ENCODE peak calls at places on chromosomes 1 and 21, in six cellular contexts. R is uterus, K is foreskin fibroblast, F is stomach, H is epithelial cell of esophagus, T is endodermal cell. A is an unnamed sample.

GRCh38 chr1:198778049-198778448 is 139.2 kb downstream of the PTPRC start:
- DNase-seq in R (no peak), F (no peak), K (peak), H (no peak), T (peak), A (no peak)

GRCh38 chr1:167016090-167016750 is 27.1 kb downstream of the MAEL start:
- DNase-seq in T (no peak), H (no peak), R (no peak), F (no peak), K (no peak), A (no peak)

GRCh38 chr1:86499987-86500593 is 31.4 kb downstream of the CLCA1 start:
- DNase-seq in H (no peak), T (no peak), K (no peak), R (no peak), F (no peak), A (no peak)

GRCh38 chr1:99850458-99850974 is 355 bp downstream of the AGL start:
- DNase-seq in F (no peak), R (no peak), T (no peak), K (peak), H (no peak), A (no peak)

GRCh38 chr1:162285149-162285561 is 91.5 kb downstream of the SPATA46 start:
- DNase-seq in T (no peak), F (peak), H (peak), K (peak), R (no peak), A (no peak)

GRCh38 chr1:213564215-213564659 is 423.5 kb upstream of the PROX1 start:
- DNase-seq in T (peak), R (no peak), F (no peak), K (no peak), H (peak), A (no peak)

GRCh38 chr1:9312183-9312582 is 19.5 kb downstream of the SPSB1 start:
- DNase-seq in K (no peak), T (no peak), R (no peak), H (no peak), F (no peak), A (no peak)

GRCh38 chr1:145846191-145846590 is 761 bp downstream of the NUDT17 start:
- DNase-seq in T (peak), K (peak), F (no peak), H (peak), R (no peak), A (no peak)

GRCh38 chr1:35497571-35497970 is 59.6 kb downstream of the KIAA0319L start:
- DNase-seq in K (no peak), F (no peak), H (no peak), T (no peak), R (no peak), A (no peak)

GRCh38 chr21:45176141-45176540 is 101.8 kb downstream of the ADARB1 start:
- DNase-seq in H (no peak), R (no peak), T (no peak), F (no peak), K (no peak), A (no peak)

GRCh38 chr1:202221911-202222909 is 28.6 kb downstream of the LGR6 start:
- DNase-seq in H (peak), K (no peak), F (no peak), T (no peak), R (no peak), A (no peak)

GRCh38 chr1:20698195-20698910 is 19.5 kb downstream of the KIF17 start:
- DNase-seq in F (no peak), H (peak), T (no peak), R (no peak), K (peak), A (no peak)

GRCh38 chr1:5297199-5297877 is 642.9 kb downstream of the AJAP1 start:
- DNase-seq in R (no peak), H (no peak), K (no peak), F (no peak), T (no peak), A (no peak)

GRCh38 chr1:207103892-207104373 is at the start of gene C4BPA:
- DNase-seq in R (no peak), F (no peak), K (no peak), H (peak), T (no peak), A (no peak)

GRCh38 chr1:1748686-1749321 is 24.6 kb upstream of the CDK11A start:
- DNase-seq in R (no peak), H (no peak), T (peak), K (peak), F (no peak), A (no peak)

GRCh38 chr1:8324176-8324810 is 6.4 kb downstream of the SLC45A1 start:
- DNase-seq in F (no peak), K (no peak), H (no peak), R (no peak), T (no peak), A (no peak)

GRCh38 chr1:240306673-240307072 is 215.0 kb downstream of the FMN2 start:
- DNase-seq in K (peak), R (no peak), T (no peak), H (no peak), F (no peak), A (no peak)

GRCh38 chr1:229368347-229368746 is 25.5 kb upstream of the CCSAP start:
- DNase-seq in K (no peak), F (no peak), R (no peak), H (no peak), T (no peak), A (no peak)

GRCh38 chr1:51675177-51675780 is 58.4 kb downstream of the OSBPL9 start:
- DNase-seq in R (no peak), T (no peak), K (peak), H (peak), F (no peak), A (no peak)

GRCh38 chr1:35544976-35545375 is 12.2 kb downstream of the KIAA0319L start:
- DNase-seq in F (no peak), T (peak), H (peak), K (peak), R (no peak), A (peak)

GRCh38 chr1:12556368-12556930 is 61.6 kb downstream of the DHRS3 start:
- DNase-seq in T (peak), F (no peak), K (peak), H (no peak), R (peak), A (peak)

GRCh38 chr1:75615664-75616435 is 4.9 kb upstream of the SLC44A5 start:
- DNase-seq in R (no peak), H (peak), F (peak), K (peak), T (peak), A (no peak)

GRCh38 chr1:1873186-1873585 is 17.7 kb downstream of the GNB1 start:
- DNase-seq in F (peak), H (no peak), R (no peak), K (no peak), T (no peak), A (no peak)

GRCh38 chr21:46226146-46226545 is 2.4 kb downstream of the LSS start:
- DNase-seq in R (no peak), K (peak), T (peak), F (no peak), H (no peak), A (peak)
- H3K4me3 ChIP-seq in R (no peak), K (peak), T (peak), F (no peak), H (peak), A (peak)

GRCh38 chr1:156281281-156282142 is 1.1 kb downstream of the SMG5 start:
- DNase-seq in F (no peak), T (no peak), K (peak), R (no peak), H (peak), A (no peak)
- TF ChIP-seq CTCF in F (no peak), T (no peak), K (no peak), R (no peak), H (no peak), A (peak)

DNA sequence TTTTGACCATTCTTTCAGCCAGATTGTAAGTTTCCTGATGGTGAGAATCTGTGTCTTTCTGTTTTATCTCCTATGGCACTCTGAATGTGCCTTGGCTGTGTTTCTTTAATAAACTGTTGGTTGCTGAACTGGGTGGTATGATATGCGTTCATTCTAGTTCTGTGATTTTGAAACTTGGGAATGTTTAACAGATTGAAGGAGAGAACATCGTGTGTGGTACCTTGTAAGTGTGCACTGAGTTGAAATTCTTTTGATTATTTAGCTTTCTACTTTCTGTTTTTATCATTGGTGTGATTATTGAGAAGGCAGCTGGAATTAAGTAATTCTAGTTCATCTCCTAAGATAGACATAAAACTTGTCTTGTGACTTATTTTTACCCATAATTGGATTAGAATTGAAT is 4.6 kb downstream of the BACH1 start:
- DNase-seq in R (no peak), H (no peak), T (no peak), F (no peak), K (no peak), A (no peak)
- H3K4me3 ChIP-seq in R (no peak), H (no peak), T (no peak), F (no peak), K (no peak), A (no peak)

GRCh38 chr1:33005812-33006465 is 30.7 kb downstream of the AK2 start:
- DNase-seq in K (peak), R (no peak), F (peak), H (no peak), T (peak), A (no peak)
- TF ChIP-seq CTCF in K (no peak), R (no peak), F (no peak), H (no peak), T (peak), A (peak)

GRCh38 chr1:179303173-179303572 is 9.6 kb downstream of the SOAT1 start:
- DNase-seq in K (no peak), H (no peak), T (no peak), R (no peak), F (no peak), A (no peak)
- H3K4me3 ChIP-seq in K (no peak), H (no peak), T (no peak), R (no peak), F (no peak), A (no peak)

A was measured in retinal pigment epithelial cell.